ENCODE peak calls at places on chromosome 3, in five cellular contexts. E is body of pancreas, L is Peyer's patch, B is nephron progenitor cell, P is GM23338. G is an unnamed sample.

GRCh38 chr3:126367316-126367805 is 10.2 kb upstream of the KLF15 start:
- DNase-seq in P (no peak), L (no peak), E (peak; percentile 68), B (no peak), G (no peak)

GRCh38 chr3:13158871-13159270 is 85.6 kb upstream of the IQSEC1 start:
- DNase-seq in B (no peak), E (no peak), L (no peak), P (no peak), G (no peak)

GRCh38 chr3:192866804-192867203 is 50.9 kb downstream of the MB21D2 start:
- DNase-seq in L (no peak), P (no peak), B (no peak), E (no peak), G (no peak)

GRCh38 chr3:66816110-66816761 is 181.9 kb upstream of the KBTBD8 start:
- DNase-seq in P (peak; percentile 82), E (no peak), B (peak; percentile 14), L (no peak), G (peak; percentile 56)

GRCh38 chr3:42035816-42036482 is 55.2 kb upstream of the TRAK1 start:
- DNase-seq in E (no peak), L (no peak), P (no peak), B (no peak), G (no peak)

GRCh38 chr3:120506828-120507774 is 56.3 kb upstream of the FSTL1 start:
- DNase-seq in B (peak; percentile 43), L (no peak), P (peak; percentile 79), E (peak; percentile 31), G (peak; percentile 37)

GRCh38 chr3:50639055-50639494 is 22.1 kb downstream of the MAPKAPK3 start:
- DNase-seq in L (no peak), E (no peak), P (no peak), B (no peak), G (no peak)

GRCh38 chr3:14319654-14320182 is 82.7 kb upstream of the SLC6A6 start:
- DNase-seq in E (no peak), L (peak; percentile 31), P (peak; percentile 95), B (peak; percentile 39), G (peak; percentile 84)

GRCh38 chr3:59212128-59212764 is 162.4 kb upstream of the CFAP20DC start:
- DNase-seq in B (peak; percentile 20), P (peak; percentile 74), E (no peak), L (no peak), G (peak; percentile 48)

GRCh38 chr3:8742921-8743605 is 9.5 kb downstream of the CAV3 start:
- DNase-seq in E (no peak), L (no peak), P (peak; percentile 28), B (no peak), G (no peak)

GRCh38 chr3:47685037-47685436 is 96.7 kb downstream of the SMARCC1 start:
- DNase-seq in L (no peak), B (no peak), P (no peak), E (no peak), G (no peak)

GRCh38 chr3:107987036-107987557 is 103.7 kb downstream of the CD47 start:
- DNase-seq in E (peak; percentile 70), L (peak; percentile 35), P (no peak), B (no peak), G (no peak)

GRCh38 chr3:163490119-163490518 is 1588.2 kb downstream of the SI start:
- DNase-seq in L (no peak), B (peak; percentile 51), P (peak; percentile 76), E (peak; percentile 49), G (peak; percentile 73)

GRCh38 chr3:72549819-72550581 is 298.2 kb downstream of the SHQ1 start:
- DNase-seq in E (no peak), B (no peak), L (no peak), P (no peak), G (no peak)

GRCh38 chr3:1164101-1164500 is 71.3 kb downstream of the CNTN6 start:
- DNase-seq in B (no peak), E (no peak), P (no peak), L (no peak), G (no peak)

GRCh38 chr3:122356402-122356801 is 26.6 kb downstream of the MIX23 start:
- DNase-seq in E (peak; percentile 58), B (peak; percentile 16), L (no peak), P (peak; percentile 75), G (peak; percentile 50)

GRCh38 chr3:19947549-19948071 is 713 bp downstream of the RAB5A start:
- DNase-seq in P (peak; percentile 68), E (peak; percentile 59), L (peak; percentile 36), B (peak; percentile 54), G (peak; percentile 63)

GRCh38 chr3:4417449-4417848 is 49.6 kb downstream of the SUMF1 start:
- DNase-seq in L (no peak), P (no peak), B (no peak), E (no peak), G (no peak)

GRCh38 chr3:52203701-52204100 is 5.7 kb downstream of the ALAS1 start:
- DNase-seq in P (no peak), L (no peak), B (no peak), E (no peak), G (no peak)

GRCh38 chr3:195461518-195462307 is 18.9 kb upstream of the ACAP2 start:
- DNase-seq in E (no peak), B (no peak), L (no peak), P (no peak), G (no peak)

GRCh38 chr3:195221015-195221853 is 49.7 kb downstream of the XXYLT1 start:
- DNase-seq in P (no peak), E (no peak), B (no peak), L (no peak), G (no peak)

GRCh38 chr3:128559486-128560225 is 66.7 kb upstream of the GATA2 start:
- DNase-seq in L (no peak), B (no peak), P (peak; percentile 52), E (no peak), G (no peak)

GRCh38 chr3:141429371-141430035 is 57.3 kb upstream of the RASA2 start:
- DNase-seq in B (no peak), L (no peak), P (no peak), E (no peak), G (no peak)

GRCh38 chr3:13125092-13126015 is 52.1 kb upstream of the IQSEC1 start:
- DNase-seq in E (no peak), L (no peak), B (no peak), P (no peak), G (no peak)

GRCh38 chr3:114154321-114154821 is 24.5 kb downstream of the DRD3 start:
- DNase-seq in B (no peak), L (no peak), E (no peak), P (peak; percentile 81), G (no peak)

GRCh38 chr3:83453010-83453409 is 1505.8 kb upstream of the CADM2 start:
- DNase-seq in E (no peak), P (no peak), B (no peak), L (no peak), G (no peak)

GRCh38 chr3:65151660-65152059 is 463.9 kb upstream of the ADAMTS9 start:
- DNase-seq in E (no peak), P (no peak), B (no peak), L (no peak), G (no peak)

GRCh38 chr3:10551821-10552630 is 46.6 kb upstream of the ATP2B2 start:
- DNase-seq in E (no peak), B (no peak), P (no peak), L (no peak), G (no peak)

G was measured in D341Med.